ENCODE peak calls at places on chromosome 19, in seven cellular contexts. G, P, N, V, M, F and Q are unnamed samples.
A peak's percentile ranks its signal among the peaks of the same experiment; 100 is the strongest.

GRCh38 chr19:36225219-36225892 is 10.4 kb downstream of the ZNF146 start:
- DNase-seq in G (no peak), P (no peak), N (no peak), V (no peak), M (peak; percentile 63), F (no peak), Q (no peak)

GRCh38 chr19:55831846-55832245 is at the start of gene NLRP11:
- DNase-seq in G (no peak), P (no peak), N (no peak), V (no peak), M (no peak), F (no peak), Q (no peak)

GRCh38 chr19:50639121-50640112 is at the start of gene SYT3:
- DNase-seq in G (no peak), P (no peak), N (peak; percentile 24), V (no peak), M (peak; percentile 18), F (peak; percentile 50), Q (no peak)

GRCh38 chr19:35169226-35169995 is 14.9 kb downstream of the FXYD5 start:
- DNase-seq in G (no peak), P (no peak), N (no peak), V (no peak), M (no peak), F (no peak), Q (no peak)

GRCh38 chr19:34306213-34306661 is 51.9 kb downstream of the GARRE1 start:
- DNase-seq in G (no peak), P (no peak), N (no peak), V (peak; percentile 58), M (no peak), F (no peak), Q (peak; percentile 41)

GRCh38 chr19:38061294-38061693 is 154.3 kb downstream of the SIPA1L3 start:
- DNase-seq in G (no peak), P (peak; percentile 36), N (peak; percentile 90), V (no peak), M (peak; percentile 59), F (no peak), Q (no peak)

GRCh38 chr19:35040826-35041547 is 534 bp upstream of the HPN start:
- DNase-seq in G (peak; percentile 94), P (no peak), N (no peak), V (peak; percentile 74), M (peak; percentile 27), F (peak; percentile 93), Q (no peak)

GRCh38 chr19:7191946-7192691 is 102.1 kb downstream of the INSR start:
- DNase-seq in G (no peak), P (no peak), N (peak; percentile 10), V (no peak), M (no peak), F (no peak), Q (no peak)

GRCh38 chr19:54674021-54674617 is 11.3 kb downstream of the LILRB4 start:
- DNase-seq in G (no peak), P (no peak), N (no peak), V (no peak), M (peak; percentile 13), F (no peak), Q (no peak)

GRCh38 chr19:3289971-3290569 is 65.6 kb downstream of the CELF5 start:
- DNase-seq in G (no peak), P (no peak), N (no peak), V (no peak), M (no peak), F (no peak), Q (no peak)

GRCh38 chr19:50759886-50760285 is 10.4 kb upstream of the GPR32 start:
- DNase-seq in G (no peak), P (no peak), N (peak; percentile 6), V (no peak), M (peak; percentile 15), F (no peak), Q (no peak)

GRCh38 chr19:32336259-32337111 is 8.9 kb upstream of the ZNF507 start:
- DNase-seq in G (no peak), P (peak; percentile 12), N (peak; percentile 43), V (no peak), M (peak; percentile 76), F (no peak), Q (no peak)
- H3K4me3 ChIP-seq in G (no peak overlapping the region), P (peak overlapping the region; percentile 46), N (peak overlapping the region; percentile 43), V (no peak overlapping the region), M (peak overlapping the region; percentile 52), F (peak overlapping the region; percentile 29), Q (peak overlapping the region; percentile 2)

DNA sequence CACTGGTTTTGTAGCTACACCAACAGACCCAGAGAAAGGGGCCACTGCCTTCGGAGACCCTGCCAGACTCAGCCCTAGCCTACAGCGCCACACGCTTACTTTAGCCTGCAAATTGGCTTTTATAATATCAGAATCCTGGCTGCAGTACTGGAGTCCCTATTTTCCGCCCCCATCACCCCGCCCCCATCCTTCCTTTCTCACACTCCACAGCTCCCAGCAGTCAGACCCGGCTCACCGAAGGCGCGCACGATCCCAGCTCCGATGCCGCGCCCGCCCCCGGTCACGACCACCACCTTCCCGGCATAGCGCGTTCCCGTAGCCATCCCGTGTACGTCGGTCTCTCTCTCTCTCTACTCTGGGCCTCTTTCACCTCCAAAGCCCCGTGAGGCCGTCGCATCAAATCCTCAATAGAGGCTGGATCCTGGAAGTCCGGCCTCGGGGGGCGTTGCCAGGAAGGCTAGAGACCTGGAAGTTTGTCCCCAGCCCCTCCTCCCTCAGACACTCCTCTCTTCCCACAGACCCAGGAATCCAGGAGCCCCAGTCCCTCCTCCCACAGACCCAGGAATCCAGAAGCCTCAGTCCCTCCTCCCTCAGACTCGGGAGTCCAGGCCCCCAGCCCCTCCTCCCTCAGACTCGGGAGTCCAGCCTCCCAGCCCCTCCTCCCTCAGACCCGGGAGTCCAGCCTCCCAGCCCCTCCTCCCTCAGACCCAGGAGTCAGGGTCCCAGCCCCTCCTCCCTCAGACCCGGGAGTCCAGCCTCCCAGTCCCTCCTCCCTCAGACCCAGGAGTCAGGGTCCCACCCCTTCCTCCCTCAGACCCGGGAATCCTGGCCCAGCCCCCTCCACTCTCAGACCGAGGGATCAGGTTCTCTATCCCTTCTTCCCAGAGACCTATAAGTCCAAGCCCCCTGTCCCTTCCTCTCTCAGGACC is at the start of gene HSD17B14:
- DNase-seq in G (peak; percentile 74), P (no peak), N (peak; percentile 17), V (no peak), M (peak; percentile 38), F (no peak), Q (no peak)
- TF ChIP-seq CTCF in G (peak; percentile 40), P (no peak), N (no peak), V (no peak), M (no peak), F (no peak), Q (no peak)

DNA sequence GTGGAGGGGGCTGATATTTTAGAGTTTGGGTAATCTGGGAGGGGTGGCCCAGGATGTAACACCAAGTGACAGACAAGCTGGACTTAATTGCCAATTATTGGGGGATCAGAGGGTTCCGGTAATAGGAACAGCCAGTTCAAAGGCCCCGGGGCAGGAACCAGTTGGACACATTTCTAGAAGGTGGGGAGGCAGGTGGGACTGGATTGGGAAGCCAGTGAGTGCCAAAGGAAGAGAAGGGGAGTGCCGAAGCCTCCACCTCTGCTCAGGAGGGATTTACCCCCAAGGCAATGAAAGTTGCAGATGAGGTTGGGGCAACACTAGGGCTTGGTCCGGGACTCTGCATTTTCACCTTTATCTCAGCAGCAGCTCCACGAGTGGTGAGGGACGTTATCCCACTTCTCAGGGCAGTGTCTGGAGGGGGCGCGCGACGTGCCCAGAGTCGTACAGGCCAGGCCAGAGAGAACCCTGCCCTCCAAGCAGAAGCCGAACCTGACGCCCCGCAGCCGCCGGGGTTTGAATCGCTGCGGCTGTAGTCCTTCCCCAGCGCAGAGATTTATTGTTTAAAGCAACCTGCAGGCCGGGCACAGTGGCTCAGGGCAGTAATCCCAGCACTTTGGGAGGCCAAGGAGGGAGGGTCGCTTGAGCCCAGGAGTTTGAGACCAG is 5.7 kb upstream of the JUND start:
- DNase-seq in G (no peak), P (no peak), N (no peak), V (no peak), M (no peak), F (no peak), Q (no peak)
- H3K4me3 ChIP-seq in G (no peak overlapping the region), P (no peak overlapping the region), N (no peak overlapping the region), V (no peak overlapping the region), M (no peak overlapping the region), F (no peak overlapping the region), Q (no peak overlapping the region)

GRCh38 chr19:39111593-39112199 is 13.9 kb upstream of the PAK4 start:
- DNase-seq in G (no peak), P (no peak), N (no peak), V (no peak), M (no peak), F (no peak), Q (no peak)
- TF ChIP-seq CTCF in G (no peak), P (no peak), N (no peak), V (no peak), M (no peak), F (no peak), Q (no peak)

DNA sequence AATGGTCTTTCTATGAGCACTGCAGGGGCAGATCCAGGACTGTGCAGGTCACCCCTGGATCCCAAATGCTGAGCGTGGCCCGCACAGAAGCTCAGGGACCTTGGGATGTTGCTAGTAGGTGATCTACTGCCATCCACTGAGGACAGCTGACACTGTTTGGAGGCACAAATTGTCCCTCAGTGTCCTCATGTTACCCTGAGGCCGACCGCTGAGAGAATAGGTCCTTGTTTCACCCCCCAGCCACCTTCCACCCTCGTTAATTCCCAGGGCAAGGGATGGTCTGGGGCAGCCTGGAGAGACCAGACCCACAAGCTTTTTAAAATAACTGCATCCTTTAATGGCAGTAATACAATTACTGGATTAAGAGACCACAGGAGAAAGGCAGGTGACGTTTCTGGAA is 15.4 kb upstream of the TMEM160 start:
- DNase-seq in G (no peak), P (no peak), N (no peak), V (no peak), M (no peak), F (no peak), Q (no peak)
- H3K4me3 ChIP-seq in G (no peak overlapping the region), P (no peak overlapping the region), N (no peak overlapping the region), V (no peak overlapping the region), M (no peak overlapping the region), F (no peak overlapping the region), Q (no peak overlapping the region)

GRCh38 chr19:15829786-15830185 is 14.3 kb upstream of the OR10H1 start:
- DNase-seq in G (no peak), P (no peak), N (no peak), V (no peak), M (no peak), F (no peak), Q (no peak)
- TF ChIP-seq CTCF in G (no peak), P (no peak), N (no peak), V (no peak), M (no peak), F (no peak), Q (no peak)

DNA sequence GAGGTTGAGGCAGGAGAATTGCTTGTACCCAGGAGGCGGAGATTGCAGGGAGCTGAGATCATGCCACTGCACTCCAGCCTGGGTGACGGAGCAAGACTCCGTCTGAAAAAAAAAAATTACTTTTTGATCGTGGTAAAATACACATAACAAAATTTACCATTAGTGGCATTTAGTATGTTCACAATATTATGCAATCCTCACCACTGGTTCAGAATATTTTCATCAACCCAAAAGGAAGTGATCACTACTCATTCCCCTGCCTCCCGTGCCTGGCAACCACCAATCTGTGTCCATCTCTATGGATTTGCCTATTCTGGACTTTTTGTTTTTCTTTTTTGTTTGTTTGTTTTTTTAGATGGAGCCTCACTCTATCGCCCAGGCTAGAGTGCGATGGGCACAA is 1.2 kb upstream of the PALM3 start:
- DNase-seq in G (no peak), P (no peak), N (no peak), V (no peak), M (no peak), F (no peak), Q (no peak)
- H3K4me3 ChIP-seq in G (no peak overlapping the region), P (no peak overlapping the region), N (no peak overlapping the region), V (no peak overlapping the region), M (no peak overlapping the region), F (no peak overlapping the region), Q (no peak overlapping the region)